ENCODE peak calls at places on chromosomes 2 and 18, in four cellular contexts. One of them, this sample, is unnamed.

GRCh38 chr2:236824836-236825235 is 255.2 kb downstream of the ACKR3 start:
- DNase-seq in Peyer's patch: no peak
- DNase-seq in astrocyte of the cerebellum: no peak
- DNase-seq in activated gamma-delta T cell: no peak
- DNase-seq in this sample: no peak

GRCh38 chr18:34947711-34948125 is 93.5 kb upstream of the MAPRE2 start:
- DNase-seq in activated gamma-delta T cell: no peak
- DNase-seq in astrocyte of the cerebellum: no peak
- DNase-seq in Peyer's patch: no peak
- DNase-seq in this sample: no peak

GRCh38 chr2:26651458-26652155 is 10.4 kb upstream of the CIB4 start:
- DNase-seq in activated gamma-delta T cell: no peak
- DNase-seq in astrocyte of the cerebellum: no peak
- DNase-seq in Peyer's patch: no peak
- DNase-seq in this sample: no peak

GRCh38 chr2:157857881-157858280 is 18.2 kb downstream of the ACVR1 start:
- DNase-seq in Peyer's patch: no peak
- DNase-seq in astrocyte of the cerebellum: no peak
- DNase-seq in activated gamma-delta T cell: no peak
- DNase-seq in this sample: no peak

GRCh38 chr2:66428986-66429612 is 5.8 kb upstream of the MEIS1 start:
- DNase-seq in activated gamma-delta T cell: no peak
- DNase-seq in Peyer's patch: no peak
- DNase-seq in astrocyte of the cerebellum: no peak
- DNase-seq in this sample: peak; percentile 59

GRCh38 chr2:172480301-172481218 is 53.2 kb downstream of the ITGA6 start:
- DNase-seq in astrocyte of the cerebellum: no peak
- DNase-seq in activated gamma-delta T cell: no peak
- DNase-seq in Peyer's patch: no peak
- DNase-seq in this sample: no peak

GRCh38 chr2:43340945-43341356 is 114.5 kb upstream of the ZFP36L2 start:
- DNase-seq in astrocyte of the cerebellum: no peak
- DNase-seq in activated gamma-delta T cell: no peak
- DNase-seq in Peyer's patch: no peak
- DNase-seq in this sample: no peak

GRCh38 chr18:55018602-55019001 is 59.3 kb upstream of the CCDC68 start:
- DNase-seq in astrocyte of the cerebellum: peak; percentile 44
- DNase-seq in Peyer's patch: no peak
- DNase-seq in activated gamma-delta T cell: no peak
- DNase-seq in this sample: no peak